ENCODE peak calls at places on chromosome 2, in nine cellular contexts. J is thoracic aorta, K is body of pancreas, V is kidney, D is suprapubic skin, B is HCT116, Y is hepatocyte, H is PC-3, T is GM12878. S is an unnamed sample.

GRCh38 chr2:174516495-174517378 is 29.9 kb upstream of the GPR155 start:
- DNase-seq in J (no peak), V (no peak), H (no peak), B (no peak), Y (no peak), T (no peak), D (no peak), K (no peak), S (no peak)

GRCh38 chr2:23412556-23413155 is 27.7 kb downstream of the KLHL29 start:
- DNase-seq in K (no peak), T (no peak), Y (no peak), H (peak; percentile 82), B (no peak), V (no peak), D (no peak), J (no peak), S (no peak)

GRCh38 chr2:109371481-109372170 is 242.1 kb downstream of the SEPTIN10 start:
- DNase-seq in T (no peak), D (peak; percentile 35), Y (no peak), J (no peak), K (no peak), B (no peak), V (peak; percentile 49), H (no peak), S (no peak)

GRCh38 chr2:85243101-85244072 is 84.4 kb downstream of the TGOLN2 start:
- DNase-seq in V (no peak), T (no peak), J (no peak), Y (no peak), B (no peak), K (peak; percentile 77), H (peak; percentile 27), D (no peak), S (peak; percentile 46)

GRCh38 chr2:103959174-103960125 is 894.5 kb upstream of the POU3F3 start:
- DNase-seq in H (peak; percentile 48), V (peak; percentile 57), B (no peak), Y (peak; percentile 76), J (no peak), D (no peak), T (no peak), K (peak; percentile 26), S (peak; percentile 71)

GRCh38 chr2:112085916-112086669 is 31.0 kb downstream of the TMEM87B start:
- DNase-seq in H (no peak), T (no peak), K (no peak), D (no peak), J (no peak), Y (no peak), B (no peak), V (no peak), S (no peak)

GRCh38 chr2:158745067-158745865 is 49.9 kb upstream of the DAPL1 start:
- DNase-seq in J (no peak), H (peak; percentile 76), B (peak; percentile 35), T (no peak), Y (peak; percentile 83), D (no peak), K (peak; percentile 49), V (no peak), S (peak; percentile 78)

GRCh38 chr2:105410554-105410953 is 11.7 kb upstream of the FHL2 start:
- DNase-seq in V (no peak), B (no peak), K (no peak), J (no peak), T (no peak), H (peak; percentile 51), D (no peak), Y (no peak), S (no peak)

GRCh38 chr2:52959801-52960200 is 807.8 kb upstream of the CHAC2 start:
- DNase-seq in T (no peak), K (no peak), D (no peak), H (no peak), J (no peak), B (no peak), Y (no peak), V (no peak), S (no peak)

GRCh38 chr2:138359532-138359931 is 142.0 kb upstream of the SPOPL start:
- DNase-seq in D (no peak), V (no peak), H (no peak), K (no peak), T (peak; percentile 3), Y (no peak), B (no peak), J (no peak), S (no peak)

GRCh38 chr2:203650860-203651613 is 55.4 kb upstream of the CD28 start:
- DNase-seq in H (peak; percentile 80), J (no peak), B (peak; percentile 37), K (peak; percentile 49), D (no peak), T (no peak), V (no peak), Y (peak; percentile 85), S (peak; percentile 80)

GRCh38 chr2:140154711-140155110 is 1374.5 kb upstream of the NXPH2 start:
- DNase-seq in B (no peak), H (no peak), V (no peak), D (no peak), K (no peak), T (no peak), J (no peak), Y (no peak), S (no peak)

GRCh38 chr2:227410191-227410590 is 22.4 kb upstream of the SCYGR1 start:
- DNase-seq in B (no peak), J (no peak), K (no peak), T (no peak), H (no peak), V (no peak), Y (no peak), D (no peak), S (no peak)

GRCh38 chr2:70121627-70122372 is 34.5 kb downstream of the PCBP1 start:
- DNase-seq in D (no peak), T (no peak), B (no peak), V (peak; percentile 46), J (no peak), K (no peak), H (no peak), Y (no peak), S (no peak)

GRCh38 chr2:46032996-46033395 is 264.2 kb upstream of the EPAS1 start:
- DNase-seq in J (no peak), B (no peak), T (no peak), D (no peak), V (no peak), K (no peak), H (peak; percentile 75), Y (no peak), S (no peak)

GRCh38 chr2:202122975-202123765 is 50.1 kb downstream of the KIAA2012 start:
- DNase-seq in T (no peak), D (no peak), J (no peak), B (no peak), H (no peak), K (no peak), Y (no peak), V (no peak), S (no peak)

GRCh38 chr2:9174771-9175441 is 31.7 kb upstream of the ASAP2 start:
- DNase-seq in D (no peak), V (no peak), J (no peak), B (no peak), T (no peak), Y (peak; percentile 54), K (no peak), H (peak; percentile 88), S (peak; percentile 54)

GRCh38 chr2:105915005-105915558 is 170.4 kb downstream of the NCK2 start:
- DNase-seq in T (peak; percentile 41), V (no peak), D (no peak), K (no peak), J (no peak), Y (no peak), B (no peak), H (no peak), S (no peak)

GRCh38 chr2:10762651-10763460 is 41.4 kb downstream of the ATP6V1C2 start:
- DNase-seq in K (no peak), B (peak; percentile 8), T (no peak), Y (no peak), D (no peak), H (no peak), V (peak; percentile 43), J (no peak), S (peak; percentile 12)

GRCh38 chr2:176652300-176653182 is 383.3 kb downstream of the MTX2 start:
- DNase-seq in K (no peak), J (no peak), V (no peak), D (no peak), B (peak; percentile 39), H (peak; percentile 75), Y (peak; percentile 75), T (no peak), S (peak; percentile 58)

GRCh38 chr2:86382108-86382507 is 44.7 kb upstream of the REEP1 start:
- DNase-seq in J (no peak), K (no peak), T (no peak), B (no peak), Y (no peak), D (no peak), H (no peak), V (no peak), S (no peak)

GRCh38 chr2:132669854-132670103 is 226 bp downstream of the LYPD1 start:
- DNase-seq in J (no peak), V (peak; percentile 68), K (no peak), Y (no peak), H (peak; percentile 45), B (no peak), T (no peak), D (no peak), S (no peak)
- H3K4me3 ChIP-seq in J (peak overlapping the region; percentile 55), V (peak overlapping the region; percentile 61), K (peak overlapping the region; percentile 32), Y (peak overlapping the region; percentile 58), H (peak overlapping the region; percentile 78), B (no peak overlapping the region), T (no peak overlapping the region), D (peak overlapping the region; percentile 48), S (peak overlapping the region; percentile 46)

DNA sequence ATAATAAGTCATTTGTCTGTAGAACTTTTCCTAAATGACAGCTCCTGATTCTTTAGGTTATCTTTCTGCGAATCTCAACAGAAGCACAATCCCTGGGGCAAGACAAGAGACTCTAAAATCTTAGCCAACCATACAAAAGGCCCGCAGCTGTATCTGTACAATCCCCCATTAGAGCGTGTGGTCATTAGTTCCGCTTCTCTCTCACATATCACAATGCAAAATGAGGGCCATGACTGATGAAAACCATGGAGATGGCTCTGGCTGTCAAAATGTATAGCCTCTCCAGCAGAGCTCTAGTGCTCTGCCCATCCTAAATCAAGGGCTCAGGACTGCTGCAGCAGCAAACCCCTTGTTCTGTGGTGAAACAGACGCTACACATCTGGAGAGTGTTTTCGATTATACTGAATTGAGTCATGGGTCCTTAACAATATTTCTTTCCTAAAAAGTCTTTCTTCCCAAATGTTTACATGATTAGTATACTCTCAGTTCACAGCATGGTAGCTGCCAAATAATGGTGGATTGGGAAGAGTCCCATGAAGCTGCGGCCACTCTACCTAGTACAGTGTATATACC is 220.9 kb downstream of the PID1 start:
- DNase-seq in B (no peak), V (no peak), H (no peak), J (no peak), K (no peak), T (no peak), Y (no peak), D (no peak), S (no peak)
- TF ChIP-seq CTCF in B (no peak), V (no peak), H (no peak), J (no peak), K (no peak), T (no peak), Y (no peak), D (no peak), S (no peak)

GRCh38 chr2:238286551-238286950 is 1.9 kb downstream of the PER2 start:
- DNase-seq in J (peak; percentile 58), K (peak; percentile 89), Y (peak; percentile 60), H (peak; percentile 73), D (peak; percentile 88), T (no peak), V (peak; percentile 83), B (no peak), S (no peak)
- H3K4me1 ChIP-seq in J (peaks cover 16% of the 10 kb centered on the region), K (peaks cover 87% of the 10 kb centered on the region), Y (peaks cover 48% of the 10 kb centered on the region), H (peaks cover 48% of the 10 kb centered on the region), D (peaks cover 81% of the 10 kb centered on the region), T (peaks cover 15% of the 10 kb centered on the region), V (peaks cover 46% of the 10 kb centered on the region), B (peaks cover 41% of the 10 kb centered on the region), S (peaks cover 11% of the 10 kb centered on the region)

GRCh38 chr2:95025406-95026319 is at the start of gene MAL:
- DNase-seq in K (no peak), V (peak; percentile 84), J (no peak), B (no peak), D (no peak), Y (no peak), T (no peak), H (no peak), S (peak; percentile 38)
- H3K4me3 ChIP-seq in K (peak within 1 kb of the TSS; percentile 8), V (peak within 1 kb of the TSS; percentile 69), J (peak within 1 kb of the TSS; percentile 56), B (no peak within 1 kb of the TSS), D (peak within 1 kb of the TSS; percentile 43), Y (no peak within 1 kb of the TSS), T (peak within 1 kb of the TSS; percentile 72), H (peak within 1 kb of the TSS; percentile 23), S (peak within 1 kb of the TSS; percentile 38)

S was measured in cardiac muscle cell.